ENCODE peak calls at places on chromosomes 1 and 21, in eight cellular contexts. One of them, this sample, is unnamed.

GRCh38 chr1:197696372-197696771 is 78.9 kb downstream of the DENND1B start:
- DNase-seq in upper lobe of left lung: no peak
- DNase-seq in neural crest cell: no peak
- DNase-seq in cardiac fibroblast: peak
- DNase-seq in nephron progenitor cell: no peak
- DNase-seq in fibroblast of lung: peak
- DNase-seq in NCI-H1417: no peak
- DNase-seq in AG09319: no peak
- DNase-seq in this sample: no peak

GRCh38 chr1:31939484-31940329 is 1.5 kb upstream of the PTP4A2 start:
- DNase-seq in neural crest cell: no peak
- DNase-seq in nephron progenitor cell: peak
- DNase-seq in NCI-H1417: no peak
- DNase-seq in cardiac fibroblast: peak
- DNase-seq in fibroblast of lung: peak
- DNase-seq in upper lobe of left lung: peak
- DNase-seq in AG09319: peak
- DNase-seq in this sample: no peak

GRCh38 chr1:64962447-64962846 is 3.9 kb downstream of the JAK1 start:
- DNase-seq in nephron progenitor cell: no peak
- DNase-seq in AG09319: no peak
- DNase-seq in NCI-H1417: no peak
- DNase-seq in cardiac fibroblast: no peak
- DNase-seq in neural crest cell: no peak
- DNase-seq in upper lobe of left lung: no peak
- DNase-seq in fibroblast of lung: no peak
- DNase-seq in this sample: no peak

GRCh38 chr1:200724064-200724463 is 14.6 kb upstream of the CAMSAP2 start:
- DNase-seq in neural crest cell: no peak
- DNase-seq in NCI-H1417: no peak
- DNase-seq in upper lobe of left lung: no peak
- DNase-seq in fibroblast of lung: no peak
- DNase-seq in nephron progenitor cell: no peak
- DNase-seq in AG09319: no peak
- DNase-seq in cardiac fibroblast: no peak
- DNase-seq in this sample: no peak

GRCh38 chr1:47934243-47934805 is 62.9 kb downstream of the TRABD2B start:
- DNase-seq in nephron progenitor cell: peak
- DNase-seq in AG09319: peak
- DNase-seq in cardiac fibroblast: peak
- DNase-seq in upper lobe of left lung: no peak
- DNase-seq in fibroblast of lung: no peak
- DNase-seq in NCI-H1417: no peak
- DNase-seq in neural crest cell: no peak
- DNase-seq in this sample: peak

GRCh38 chr1:226060976-226061792 is 1.3 kb upstream of the H3-3A start:
- DNase-seq in fibroblast of lung: no peak
- DNase-seq in upper lobe of left lung: no peak
- DNase-seq in nephron progenitor cell: no peak
- DNase-seq in cardiac fibroblast: peak
- DNase-seq in neural crest cell: no peak
- DNase-seq in NCI-H1417: no peak
- DNase-seq in AG09319: no peak
- DNase-seq in this sample: peak

GRCh38 chr1:44707112-44707881 is 23.7 kb downstream of the RNU5D-1 start:
- DNase-seq in neural crest cell: no peak
- DNase-seq in NCI-H1417: no peak
- DNase-seq in fibroblast of lung: peak
- DNase-seq in nephron progenitor cell: no peak
- DNase-seq in upper lobe of left lung: no peak
- DNase-seq in AG09319: peak
- DNase-seq in cardiac fibroblast: peak
- DNase-seq in this sample: no peak

GRCh38 chr1:87717167-87717670 is 388.5 kb downstream of the LMO4 start:
- DNase-seq in nephron progenitor cell: no peak
- DNase-seq in NCI-H1417: no peak
- DNase-seq in upper lobe of left lung: no peak
- DNase-seq in cardiac fibroblast: no peak
- DNase-seq in neural crest cell: no peak
- DNase-seq in AG09319: no peak
- DNase-seq in fibroblast of lung: peak
- DNase-seq in this sample: no peak

GRCh38 chr21:39676054-39676771 is 63.5 kb downstream of the B3GALT5 start:
- DNase-seq in neural crest cell: no peak
- DNase-seq in upper lobe of left lung: no peak
- DNase-seq in cardiac fibroblast: peak
- DNase-seq in nephron progenitor cell: no peak
- DNase-seq in NCI-H1417: peak
- DNase-seq in AG09319: no peak
- DNase-seq in fibroblast of lung: peak
- DNase-seq in this sample: peak

GRCh38 chr1:33424205-33424604 is 6.7 kb downstream of the PHC2 start:
- DNase-seq in fibroblast of lung: peak
- DNase-seq in NCI-H1417: no peak
- DNase-seq in neural crest cell: no peak
- DNase-seq in nephron progenitor cell: no peak
- DNase-seq in cardiac fibroblast: peak
- DNase-seq in upper lobe of left lung: no peak
- DNase-seq in AG09319: no peak
- DNase-seq in this sample: no peak

GRCh38 chr1:45945426-45945825 is 142.0 kb downstream of the MAST2 start:
- DNase-seq in NCI-H1417: no peak
- DNase-seq in upper lobe of left lung: no peak
- DNase-seq in cardiac fibroblast: peak
- DNase-seq in neural crest cell: no peak
- DNase-seq in AG09319: no peak
- DNase-seq in nephron progenitor cell: no peak
- DNase-seq in fibroblast of lung: peak
- DNase-seq in this sample: no peak

GRCh38 chr1:224565186-224565585 is 50.9 kb upstream of the CNIH3 start:
- DNase-seq in fibroblast of lung: peak
- DNase-seq in AG09319: no peak
- DNase-seq in nephron progenitor cell: no peak
- DNase-seq in NCI-H1417: no peak
- DNase-seq in upper lobe of left lung: peak
- DNase-seq in cardiac fibroblast: peak
- DNase-seq in neural crest cell: no peak
- DNase-seq in this sample: no peak

GRCh38 chr1:243487649-243488227 is 231.9 kb downstream of the SDCCAG8 start:
- DNase-seq in NCI-H1417: peak
- DNase-seq in cardiac fibroblast: no peak
- DNase-seq in upper lobe of left lung: no peak
- DNase-seq in nephron progenitor cell: no peak
- DNase-seq in neural crest cell: no peak
- DNase-seq in fibroblast of lung: no peak
- DNase-seq in AG09319: no peak
- DNase-seq in this sample: no peak

GRCh38 chr1:3313579-3313955 is 140.9 kb upstream of the ARHGEF16 start:
- DNase-seq in cardiac fibroblast: peak
- DNase-seq in AG09319: peak
- DNase-seq in NCI-H1417: no peak
- DNase-seq in nephron progenitor cell: peak
- DNase-seq in neural crest cell: no peak
- DNase-seq in fibroblast of lung: peak
- DNase-seq in upper lobe of left lung: peak
- DNase-seq in this sample: no peak

GRCh38 chr1:76674689-76675088 is 192.6 kb upstream of the ST6GALNAC5 start:
- DNase-seq in AG09319: no peak
- DNase-seq in neural crest cell: no peak
- DNase-seq in fibroblast of lung: no peak
- DNase-seq in NCI-H1417: no peak
- DNase-seq in nephron progenitor cell: no peak
- DNase-seq in cardiac fibroblast: no peak
- DNase-seq in upper lobe of left lung: no peak
- DNase-seq in this sample: no peak